ENCODE peak calls at places on chromosomes 7 and 10, in five cellular contexts. X, M, G, J and W are unnamed samples.

GRCh38 chr10:82981137-82981723 is 1106.2 kb downstream of the NRG3 start:
- DNase-seq in X (no peak), M (peak), G (no peak), J (no peak), W (peak)

GRCh38 chr7:19405546-19405945 is 260.3 kb upstream of the FERD3L start:
- DNase-seq in X (no peak), M (peak), G (no peak), J (no peak), W (no peak)

GRCh38 chr7:75842836-75843446 is 29.3 kb upstream of the CCL24 start:
- DNase-seq in X (no peak), M (peak), G (no peak), J (no peak), W (peak)

GRCh38 chr7:2619120-2619519 is 12.7 kb upstream of the TTYH3 start:
- DNase-seq in X (no peak), M (peak), G (no peak), J (no peak), W (no peak)

GRCh38 chr10:78502208-78502943 is 468.7 kb downstream of the RPS24 start:
- DNase-seq in X (no peak), M (peak), G (no peak), J (no peak), W (no peak)

GRCh38 chr10:124186956-124187355 is 93.6 kb upstream of the CHST15 start:
- DNase-seq in X (no peak), M (no peak), G (no peak), J (no peak), W (no peak)

GRCh38 chr7:128908750-128909385 is 1.6 kb downstream of the KCP start:
- DNase-seq in X (no peak), M (no peak), G (peak), J (no peak), W (no peak)

GRCh38 chr7:19538036-19538435 is 170.8 kb downstream of the POLR1F start:
- DNase-seq in X (no peak), M (peak), G (peak), J (no peak), W (no peak)

GRCh38 chr7:20158684-20159083 is 58.5 kb downstream of the MACC1 start:
- DNase-seq in X (no peak), M (no peak), G (no peak), J (no peak), W (no peak)

GRCh38 chr7:143368387-143368786 is 5.9 kb upstream of the FAM131B start:
- DNase-seq in X (no peak), M (no peak), G (no peak), J (no peak), W (no peak)

GRCh38 chr7:123749537-123749857 is 694 bp upstream of the WASL start:
- DNase-seq in X (no peak), M (no peak), G (no peak), J (no peak), W (no peak)

GRCh38 chr10:132607491-132607890 is 69.9 kb downstream of the INPP5A start:
- DNase-seq in X (no peak), M (no peak), G (no peak), J (no peak), W (no peak)

GRCh38 chr10:78846770-78847169 is 222.0 kb upstream of the ZMIZ1 start:
- DNase-seq in X (no peak), M (no peak), G (peak), J (no peak), W (no peak)

GRCh38 chr10:111999205-111999914 is 184.2 kb downstream of the GPAM start:
- DNase-seq in X (no peak), M (no peak), G (peak), J (no peak), W (no peak)

GRCh38 chr10:78770167-78771090 is 298.3 kb upstream of the ZMIZ1 start:
- DNase-seq in X (no peak), M (peak), G (no peak), J (no peak), W (no peak)

GRCh38 chr10:118246340-118247247 is 95.5 kb downstream of the FAM204A start:
- DNase-seq in X (no peak), M (no peak), G (peak), J (no peak), W (no peak)

GRCh38 chr7:111650456-111650999 is 88.2 kb upstream of the IMMP2L start:
- DNase-seq in X (no peak), M (no peak), G (no peak), J (no peak), W (no peak)

GRCh38 chr7:146216371-146217041 is 99.9 kb downstream of the CNTNAP2 start:
- DNase-seq in X (no peak), M (no peak), G (no peak), J (no peak), W (no peak)

GRCh38 chr7:158020706-158021095 is 566.9 kb downstream of the PTPRN2 start:
- DNase-seq in X (no peak), M (no peak), G (no peak), J (no peak), W (no peak)

GRCh38 chr7:69967152-69967591 is 368.9 kb downstream of the AUTS2 start:
- DNase-seq in X (peak), M (peak), G (peak), J (no peak), W (peak)

GRCh38 chr7:116777613-116778380 is 84.6 kb upstream of the CAPZA2 start:
- DNase-seq in X (no peak), M (peak), G (no peak), J (no peak), W (no peak)

GRCh38 chr7:129136887-129137647 is 7.4 kb upstream of the TSPAN33 start:
- DNase-seq in X (no peak), M (no peak), G (no peak), J (no peak), W (no peak)

GRCh38 chr10:125980521-125980920 is 84.2 kb downstream of the FANK1 start:
- DNase-seq in X (no peak), M (peak), G (no peak), J (no peak), W (no peak)

GRCh38 chr7:34061175-34061574 is 155.8 kb downstream of the BMPER start:
- DNase-seq in X (no peak), M (peak), G (no peak), J (no peak), W (peak)

GRCh38 chr10:89481662-89482061 is 53.7 kb downstream of the SLC16A12 start:
- DNase-seq in X (no peak), M (peak), G (no peak), J (no peak), W (peak)

GRCh38 chr10:124728830-124729661 is 15.1 kb downstream of the FAM53B start:
- DNase-seq in X (no peak), M (no peak), G (no peak), J (no peak), W (no peak)

GRCh38 chr7:108246227-108246837 is 116.2 kb upstream of the LAMB4 start:
- DNase-seq in X (no peak), M (peak), G (peak), J (no peak), W (peak)

GRCh38 chr10:21488954-21489446 is 36.5 kb downstream of the SKIDA1 start:
- DNase-seq in X (no peak), M (no peak), G (no peak), J (no peak), W (no peak)

GRCh38 chr7:70530191-70530590 is 601.8 kb upstream of the GALNT17 start:
- DNase-seq in X (no peak), M (no peak), G (no peak), J (no peak), W (no peak)

GRCh38 chr7:156998988-156999610 is 11.4 kb downstream of the MNX1 start:
- DNase-seq in X (no peak), M (no peak), G (peak), J (no peak), W (no peak)

GRCh38 chr10:96501985-96502384 is 11.7 kb downstream of the TLL2 start:
- DNase-seq in X (no peak), M (peak), G (no peak), J (no peak), W (no peak)

GRCh38 chr7:39386718-39387117 is 179.5 kb upstream of the YAE1 start:
- DNase-seq in X (no peak), M (no peak), G (no peak), J (no peak), W (no peak)

GRCh38 chr10:2887391-2888070 is 179.8 kb upstream of the PFKP start:
- DNase-seq in X (no peak), M (no peak), G (no peak), J (no peak), W (no peak)

GRCh38 chr7:13416071-13416470 is 573.4 kb downstream of the ETV1 start:
- DNase-seq in X (no peak), M (no peak), G (no peak), J (no peak), W (no peak)

GRCh38 chr10:74234569-74234968 is 83.5 kb downstream of the ADK start:
- DNase-seq in X (no peak), M (no peak), G (no peak), J (no peak), W (no peak)

GRCh38 chr10:74243067-74243466 is 92.0 kb downstream of the ADK start:
- DNase-seq in X (no peak), M (no peak), G (no peak), J (no peak), W (no peak)

GRCh38 chr10:74233281-74233680 is 82.3 kb downstream of the ADK start:
- DNase-seq in X (no peak), M (no peak), G (no peak), J (no peak), W (no peak)

DNA sequence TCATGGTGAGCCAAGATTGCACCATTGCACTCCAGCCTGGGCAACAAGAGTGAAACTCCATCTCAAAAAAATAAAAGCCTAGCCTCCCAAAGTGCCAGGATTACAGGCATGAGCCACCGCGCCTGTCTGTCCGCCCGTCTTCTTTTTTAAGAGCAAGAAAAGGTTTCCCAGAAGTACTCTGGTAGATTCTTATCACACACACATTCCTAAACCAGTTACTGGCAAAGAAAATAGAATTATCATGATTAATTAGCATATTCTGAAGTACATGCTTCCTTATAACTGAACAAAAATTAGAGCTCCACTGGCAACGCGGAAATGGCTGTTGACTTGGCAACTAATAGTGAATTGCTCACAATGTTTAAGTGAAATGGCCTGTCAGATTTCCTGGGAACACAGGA is 87.0 kb downstream of the ADK start:
- DNase-seq in X (no peak), M (peak), G (no peak), J (no peak), W (no peak)
- H3K4me3 ChIP-seq in X (no peak), M (no peak), G (no peak), J (no peak), W (no peak)

GRCh38 chr7:130996205-130996840 is 262.3 kb upstream of the KLF14 start:
- DNase-seq in X (no peak), M (no peak), G (no peak), J (no peak), W (no peak)
- H3K4me3 ChIP-seq in X (no peak), M (no peak), G (no peak), J (no peak), W (no peak)

DNA sequence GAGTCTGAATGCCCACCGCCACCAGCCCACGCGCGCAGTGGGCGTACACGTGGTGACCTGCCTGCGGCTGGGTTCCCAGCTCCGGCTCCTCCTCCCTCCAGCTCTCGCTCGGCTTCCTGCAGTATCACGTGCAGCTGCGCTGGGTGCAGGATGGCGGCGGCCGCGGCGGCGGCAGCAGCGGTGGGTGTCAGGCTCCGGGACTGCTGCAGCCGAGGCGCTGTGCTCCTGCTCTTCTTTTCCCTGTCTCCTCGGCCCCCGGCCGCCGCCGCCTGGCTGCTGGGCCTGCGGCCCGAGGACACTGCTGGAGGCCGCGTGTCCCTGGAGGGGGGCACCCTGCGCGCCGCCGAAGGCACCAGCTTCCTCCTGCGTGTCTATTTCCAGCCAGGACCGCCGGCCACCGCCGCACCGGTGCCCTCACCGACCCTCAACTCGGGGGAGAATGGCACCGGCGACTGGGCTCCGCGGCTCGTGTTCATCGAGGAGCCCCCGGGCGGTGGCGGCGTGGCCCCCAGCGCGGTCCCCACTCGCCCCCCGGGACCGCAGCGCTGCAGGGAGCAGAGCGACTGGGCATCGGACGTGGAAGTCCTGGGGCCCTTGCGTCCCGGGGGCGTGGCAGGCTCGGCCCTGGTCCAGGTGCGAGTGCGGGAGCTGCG is at the start of gene CNNM1:
- DNase-seq in X (no peak), M (no peak), G (peak), J (no peak), W (no peak)
- H3K4me3 ChIP-seq in X (peak), M (peak), G (peak), J (peak), W (peak)

GRCh38 chr10:131495224-131495623 is 183.7 kb upstream of the TCERG1L start:
- DNase-seq in X (no peak), M (no peak), G (no peak), J (no peak), W (no peak)

GRCh38 chr10:131495892-131496291 is 184.4 kb upstream of the TCERG1L start:
- DNase-seq in X (no peak), M (no peak), G (no peak), J (no peak), W (no peak)

GRCh38 chr10:131499566-131499965 is 188.0 kb upstream of the TCERG1L start:
- DNase-seq in X (no peak), M (no peak), G (no peak), J (no peak), W (no peak)

GRCh38 chr10:131494451-131494850 is 182.9 kb upstream of the TCERG1L start:
- DNase-seq in X (no peak), M (no peak), G (no peak), J (no peak), W (no peak)

GRCh38 chr10:131496351-131497052 is 185.0 kb upstream of the TCERG1L start:
- DNase-seq in X (no peak), M (no peak), G (peak), J (no peak), W (no peak)
- H3K4me3 ChIP-seq in X (no peak), M (no peak), G (no peak), J (no peak), W (no peak)

DNA sequence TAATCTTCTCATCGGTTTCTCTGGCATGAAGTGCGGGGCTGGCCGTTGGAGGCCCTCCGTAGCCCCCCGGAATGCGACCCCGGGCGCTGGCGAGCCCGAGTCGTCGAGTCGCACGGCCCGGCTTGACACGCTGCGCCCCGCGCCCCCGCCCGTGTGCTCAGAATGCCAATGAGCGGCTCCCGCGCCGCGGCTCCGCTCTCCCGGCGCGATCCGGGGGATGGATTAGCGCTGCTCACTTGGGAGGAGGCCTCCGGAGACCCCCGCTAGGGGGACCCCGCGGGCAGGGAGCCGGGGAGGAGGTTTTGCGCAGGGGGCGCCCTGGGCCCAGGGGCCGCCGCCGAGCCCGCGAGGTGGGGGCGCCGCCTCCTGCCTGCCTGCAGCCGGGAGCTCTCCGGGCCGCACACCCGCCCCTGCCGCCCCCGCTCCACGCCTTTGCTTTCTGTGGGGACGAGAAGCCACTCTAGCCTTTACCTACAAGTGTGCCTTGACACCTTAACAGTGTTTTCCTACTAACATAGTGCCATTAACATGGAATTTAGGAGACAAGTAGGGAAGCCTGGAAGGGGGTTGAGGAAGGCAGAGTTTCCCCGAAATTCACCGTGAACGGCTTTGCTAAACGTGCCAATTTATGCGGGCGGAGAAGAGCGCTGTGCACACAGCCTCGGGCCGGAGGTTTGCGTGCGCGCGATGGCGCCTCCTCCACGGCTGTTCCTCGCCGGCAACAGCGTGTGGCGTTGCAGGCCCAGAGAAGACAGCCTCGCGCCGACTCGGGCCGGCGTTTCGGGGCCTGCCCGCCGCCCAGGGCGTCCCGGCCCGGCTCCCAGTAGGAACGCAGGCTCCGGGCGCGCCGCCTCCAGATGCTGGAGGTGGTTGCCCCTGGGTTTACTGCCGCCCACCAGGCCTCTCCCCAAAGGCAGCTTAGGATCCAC is 7.1 kb downstream of the SHH start:
- DNase-seq in X (no peak), M (peak), G (peak), J (no peak), W (peak)
- H3K4me3 ChIP-seq in X (peak), M (peak), G (peak), J (peak), W (peak)

DNA sequence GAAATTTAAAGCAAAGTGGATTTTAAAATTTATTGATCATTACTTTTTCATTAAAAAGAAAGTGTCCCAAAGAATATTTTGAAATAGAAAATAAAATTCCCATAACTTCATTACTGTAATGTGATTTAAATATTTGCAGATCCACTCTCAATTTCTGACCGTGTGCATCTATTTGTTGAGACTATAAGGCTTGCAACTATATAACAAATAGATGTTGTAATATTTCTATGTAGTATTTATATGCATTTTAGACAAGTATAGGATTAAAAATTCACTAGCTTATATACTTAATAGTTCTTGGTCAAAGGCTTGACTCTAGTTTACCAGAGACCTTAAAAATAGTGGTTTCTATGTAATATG is 3.8 kb downstream of the HHEX start:
- DNase-seq in X (no peak), M (no peak), G (no peak), J (no peak), W (no peak)
- H3K4me3 ChIP-seq in X (no peak), M (no peak), G (no peak), J (no peak), W (no peak)

GRCh38 chr7:100825760-100826545 is 1.4 kb downstream of the EPHB4 start:
- DNase-seq in X (no peak), M (peak), G (peak), J (no peak), W (no peak)
- H3K4me3 ChIP-seq in X (peak), M (peak), G (peak), J (peak), W (peak)

DNA sequence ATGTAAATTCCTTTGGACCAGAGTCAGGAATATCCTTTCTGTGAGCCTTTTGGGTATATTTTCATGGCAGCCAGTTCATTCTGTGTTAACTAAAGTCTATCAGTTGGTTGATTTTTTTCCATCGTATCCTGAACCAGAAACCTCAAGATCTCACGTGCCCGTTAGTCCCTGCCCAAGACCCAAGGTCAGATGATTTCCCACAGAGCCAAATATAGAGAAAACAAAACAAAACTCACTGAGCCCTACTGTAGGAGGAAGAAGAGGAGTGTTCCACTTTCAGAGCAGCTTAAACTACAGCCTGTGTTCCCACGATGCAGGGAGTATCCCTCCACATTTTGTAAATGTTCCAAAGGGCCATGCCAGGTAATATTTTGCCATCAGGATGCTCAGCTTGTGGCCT is 96.0 kb upstream of the ADO start:
- DNase-seq in X (no peak), M (no peak), G (no peak), J (no peak), W (no peak)
- H3K4me3 ChIP-seq in X (no peak), M (no peak), G (no peak), J (no peak), W (no peak)

DNA sequence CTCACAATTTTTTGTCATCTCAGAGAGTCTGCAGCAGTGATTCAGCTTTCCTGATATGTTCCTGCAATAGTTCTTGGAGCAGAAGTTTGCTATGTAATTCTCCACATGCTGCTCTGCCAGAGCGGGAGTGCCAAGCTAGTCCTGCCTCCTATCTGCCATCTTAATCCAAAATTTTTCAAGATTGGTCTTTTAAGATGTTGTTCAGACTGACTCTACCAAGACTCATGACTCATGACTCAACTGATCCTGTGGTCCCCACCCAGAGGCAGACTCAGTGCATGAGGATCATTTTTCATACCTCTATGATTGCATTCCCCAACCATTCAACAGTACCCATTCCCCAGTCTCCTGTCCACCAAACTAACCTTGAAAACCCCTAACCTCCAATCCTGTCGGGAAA is 470.8 kb downstream of the INHBA start:
- DNase-seq in X (no peak), M (peak), G (no peak), J (no peak), W (no peak)
- H3K4me3 ChIP-seq in X (no peak), M (no peak), G (no peak), J (no peak), W (no peak)

GRCh38 chr7:101021703-101022102 is 1.8 kb downstream of the MUC17 start:
- DNase-seq in X (no peak), M (no peak), G (no peak), J (no peak), W (no peak)
- H3K4me3 ChIP-seq in X (no peak), M (no peak), G (no peak), J (no peak), W (no peak)